ENCODE peak calls at places on chromosomes 7 and 10, in five cellular contexts. Q is SW 1271, J is RPMI8226, B is small intestine, F is Daoy. W is an unnamed sample.

GRCh38 chr7:41147651-41148360 is 555.1 kb downstream of the INHBA start:
- DNase-seq in J (no peak), B (no peak), Q (no peak), F (no peak), W (no peak)

GRCh38 chr10:126902157-126902556 is 3.1 kb upstream of the DOCK1 start:
- DNase-seq in F (peak), B (peak), Q (no peak), J (peak), W (peak)

GRCh38 chr10:103618575-103619423 is 125.3 kb downstream of the NEURL1 start:
- DNase-seq in Q (no peak), F (no peak), B (no peak), J (no peak), W (no peak)

GRCh38 chr7:24971333-24972165 is 8.4 kb downstream of the OSBPL3 start:
- DNase-seq in J (no peak), B (no peak), F (peak), Q (no peak), W (peak)

GRCh38 chr7:67738-68395 is 124.5 kb upstream of the FAM20C start:
- DNase-seq in J (no peak), F (peak), B (no peak), Q (no peak), W (no peak)

GRCh38 chr7:34596887-34597286 is 61.1 kb upstream of the NPSR1 start:
- DNase-seq in F (no peak), Q (no peak), B (no peak), J (no peak), W (peak)

GRCh38 chr7:15648461-15648961 is 38.0 kb downstream of the MEOX2 start:
- DNase-seq in J (no peak), Q (no peak), B (no peak), F (no peak), W (no peak)

GRCh38 chr7:149735779-149736477 is 37.5 kb downstream of the ZNF467 start:
- DNase-seq in Q (no peak), F (no peak), J (no peak), B (no peak), W (no peak)

GRCh38 chr7:106216517-106217088 is 68.2 kb downstream of the NAMPT start:
- DNase-seq in J (no peak), Q (peak), B (peak), F (peak), W (peak)

GRCh38 chr7:101823596-101823995 is 6.2 kb downstream of the CUX1 start:
- DNase-seq in F (no peak), J (no peak), B (no peak), Q (no peak), W (no peak)

W was measured in HT-29.